ENCODE peak calls at places on chromosomes 16 and 17, in ten cellular contexts. P, B, Y, J, M, W, A, T, E and H are unnamed samples.

GRCh38 chr16:14205666-14206065 is 134.5 kb downstream of the MRTFB start:
- DNase-seq in P (no peak), B (no peak), Y (peak; percentile 6), J (no peak), M (no peak), W (no peak), A (no peak), T (no peak), E (no peak), H (no peak)

GRCh38 chr17:40541060-40541872 is 24.0 kb downstream of the CCR7 start:
- DNase-seq in P (no peak), B (no peak), Y (no peak), J (no peak), M (no peak), W (no peak), A (no peak), T (no peak), E (no peak), H (no peak)

GRCh38 chr17:60630352-60630751 is 30.4 kb downstream of the PPM1D start:
- DNase-seq in P (peak; percentile 25), B (peak; percentile 18), Y (peak; percentile 61), J (no peak), M (no peak), W (peak; percentile 63), A (no peak), T (no peak), E (no peak), H (no peak)

GRCh38 chr17:12853921-12854320 is 64.6 kb downstream of the ARHGAP44 start:
- DNase-seq in P (no peak), B (no peak), Y (no peak), J (no peak), M (no peak), W (no peak), A (no peak), T (no peak), E (no peak), H (no peak)

GRCh38 chr16:85844169-85844481 is 44.6 kb downstream of the COX4I1 start:
- DNase-seq in P (no peak), B (no peak), Y (no peak), J (no peak), M (no peak), W (no peak), A (no peak), T (no peak), E (no peak), H (no peak)

GRCh38 chr17:7466318-7466643 is 13.2 kb downstream of the ZBTB4 start:
- DNase-seq in P (no peak), B (no peak), Y (no peak), J (no peak), M (no peak), W (no peak), A (no peak), T (no peak), E (no peak), H (no peak)

GRCh38 chr16:23148513-23149266 is 562 bp downstream of the USP31 start:
- DNase-seq in P (peak; percentile 42), B (peak; percentile 84), Y (peak; percentile 47), J (peak; percentile 35), M (peak; percentile 76), W (peak; percentile 62), A (peak; percentile 24), T (peak; percentile 20), E (no peak), H (peak; percentile 46)

GRCh38 chr16:77344306-77344705 is 90.5 kb downstream of the ADAMTS18 start:
- DNase-seq in P (peak; percentile 43), B (no peak), Y (no peak), J (peak; percentile 65), M (no peak), W (no peak), A (no peak), T (no peak), E (no peak), H (no peak)

GRCh38 chr17:75927286-75927922 is 13.4 kb downstream of the FBF1 start:
- DNase-seq in P (peak; percentile 7), B (peak; percentile 33), Y (no peak), J (no peak), M (peak; percentile 54), W (peak; percentile 25), A (no peak), T (no peak), E (no peak), H (no peak)

GRCh38 chr17:78120971-78121800 is 7.4 kb downstream of the TMC6 start:
- DNase-seq in P (no peak), B (no peak), Y (no peak), J (no peak), M (no peak), W (no peak), A (no peak), T (no peak), E (no peak), H (no peak)

GRCh38 chr16:55701442-55702319 is 45.9 kb downstream of the SLC6A2 start:
- DNase-seq in P (peak; percentile 51), B (peak; percentile 73), Y (peak; percentile 59), J (peak; percentile 23), M (peak; percentile 76), W (peak; percentile 54), A (peak; percentile 41), T (peak; percentile 33), E (no peak), H (peak; percentile 62)

GRCh38 chr16:69844441-69844840 is 82.3 kb downstream of the WWP2 start:
- DNase-seq in P (no peak), B (no peak), Y (no peak), J (no peak), M (no peak), W (no peak), A (no peak), T (no peak), E (no peak), H (no peak)

GRCh38 chr17:82330322-82331239 is 3.0 kb downstream of the SECTM1 start:
- DNase-seq in P (peak; percentile 76), B (no peak), Y (peak; percentile 81), J (peak; percentile 41), M (no peak), W (peak; percentile 75), A (no peak), T (no peak), E (no peak), H (no peak)

GRCh38 chr16:14500791-14501190 is 129.3 kb downstream of the PARN start:
- DNase-seq in P (peak; percentile 62), B (no peak), Y (no peak), J (peak; percentile 40), M (no peak), W (no peak), A (no peak), T (no peak), E (no peak), H (no peak)

DNA sequence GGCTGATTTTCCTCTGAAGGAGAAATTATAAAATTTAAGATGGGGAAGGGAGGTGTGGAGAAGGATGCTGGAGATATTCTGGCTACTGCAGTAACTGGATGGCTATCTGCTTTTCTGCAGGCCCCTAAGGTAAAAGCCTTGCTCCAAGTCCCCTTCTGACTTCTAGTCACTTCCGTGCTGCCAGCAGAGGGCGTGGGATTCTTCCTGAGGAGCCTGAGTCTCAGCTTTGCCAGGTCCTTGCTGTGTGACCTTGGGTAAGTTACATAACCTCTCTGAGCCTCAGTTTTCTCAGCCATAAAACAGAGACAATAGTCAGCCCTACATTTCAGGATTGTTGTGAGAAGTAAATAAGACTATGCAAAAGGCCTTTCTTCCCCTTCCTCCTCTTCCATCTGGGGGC is 24.3 kb upstream of the TMEM220 start:
- DNase-seq in P (peak; percentile 15), B (peak; percentile 74), Y (peak; percentile 33), J (no peak), M (peak; percentile 74), W (peak; percentile 31), A (no peak), T (no peak), E (no peak), H (peak; percentile 37)
- TF ChIP-seq CTCF in P (peak; percentile 16), B (no peak), Y (peak; percentile 46), J (peak; percentile 33), M (no peak), W (peak; percentile 35), A (no peak), T (peak; percentile 68), E (peak; percentile 35), H (peak; percentile 17)

DNA sequence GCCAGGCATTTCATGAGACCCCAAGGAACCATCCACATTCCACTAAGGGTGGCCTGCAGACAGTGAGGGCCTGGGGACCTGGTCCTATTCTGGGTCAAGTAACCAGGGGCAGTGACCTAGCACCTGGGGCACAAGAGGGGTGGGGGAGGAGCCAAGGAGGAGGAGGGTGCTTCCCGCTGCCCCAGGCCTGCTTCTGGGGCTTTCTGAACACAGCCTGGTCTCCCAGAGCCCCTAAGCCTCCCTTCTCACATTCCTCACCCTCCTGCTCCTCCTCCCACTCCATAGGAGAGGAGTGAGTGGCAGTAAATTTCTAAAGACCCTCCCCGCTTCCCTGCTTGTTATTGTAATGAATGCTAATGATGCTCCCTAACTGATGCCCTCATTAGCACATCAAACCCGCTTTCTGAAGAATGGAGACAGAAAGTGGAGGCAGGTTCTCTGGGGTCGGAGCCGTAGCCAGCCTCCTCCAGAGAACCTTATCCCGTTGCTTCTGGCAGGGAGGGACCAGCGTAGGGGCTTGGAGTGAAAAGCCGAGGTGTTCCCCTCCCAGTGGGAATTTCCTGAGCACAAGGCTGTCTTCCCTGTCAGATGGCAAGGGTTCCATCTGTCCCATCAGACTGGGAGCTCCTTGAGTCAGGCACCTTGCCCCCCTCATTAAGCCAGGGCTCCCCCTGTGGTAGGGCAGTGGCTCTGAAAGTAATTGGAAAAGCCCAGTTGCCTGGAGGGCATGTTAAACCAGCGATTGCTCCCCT is 3.7 kb upstream of the SRCIN1 start:
- DNase-seq in P (no peak), B (no peak), Y (no peak), J (no peak), M (no peak), W (no peak), A (no peak), T (no peak), E (no peak), H (no peak)
- TF ChIP-seq CTCF in P (peak; percentile 5), B (no peak), Y (peak; percentile 6), J (no peak), M (no peak), W (peak; percentile 16), A (no peak), T (peak; percentile 21), E (no peak), H (no peak)

DNA sequence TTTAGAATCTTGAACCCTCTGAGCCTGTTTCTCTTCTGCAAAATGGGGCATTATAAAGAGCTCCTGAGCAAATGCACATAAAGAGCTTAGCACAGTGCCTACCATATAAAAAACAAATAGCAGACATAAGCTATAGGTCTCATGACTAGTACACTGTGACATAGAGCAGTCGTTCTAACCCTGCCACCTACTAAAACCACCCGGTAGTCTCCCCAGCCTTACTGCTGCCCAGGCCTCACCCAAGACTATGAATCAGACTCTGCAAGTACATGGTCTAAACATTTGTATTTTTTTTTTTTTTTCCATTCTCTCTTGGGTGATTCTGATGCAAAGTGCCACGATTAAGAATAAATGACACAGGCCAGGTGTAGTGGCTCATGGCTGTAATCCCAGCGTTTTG is 33.9 kb downstream of the STX8 start:
- DNase-seq in P (no peak), B (no peak), Y (no peak), J (no peak), M (no peak), W (no peak), A (no peak), T (no peak), E (no peak), H (no peak)
- TF ChIP-seq CTCF in P (no peak), B (no peak), Y (no peak), J (no peak), M (no peak), W (no peak), A (no peak), T (no peak), E (no peak), H (no peak)

DNA sequence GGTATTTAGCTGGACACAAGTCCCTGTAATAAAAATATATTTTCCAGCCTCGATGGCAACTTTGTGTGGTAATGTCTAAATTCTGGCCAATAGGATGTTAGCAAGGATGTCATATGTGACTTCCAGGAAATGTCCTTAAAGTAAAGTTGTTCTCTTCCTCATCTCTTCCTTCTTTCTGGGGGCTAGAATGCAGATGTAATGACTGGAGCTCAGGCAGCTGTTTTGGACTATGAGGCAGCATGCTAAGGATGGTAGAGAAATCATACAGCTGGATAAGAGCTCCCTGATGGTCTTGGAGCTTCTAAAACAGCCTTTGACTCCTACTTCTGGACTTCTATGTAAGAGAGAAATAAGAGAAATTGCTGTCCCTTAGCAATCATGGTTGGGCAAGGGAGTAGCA is 16.9 kb upstream of the MAPT start:
- DNase-seq in P (no peak), B (no peak), Y (no peak), J (no peak), M (no peak), W (no peak), A (no peak), T (no peak), E (no peak), H (no peak)
- TF ChIP-seq CTCF in P (no peak), B (no peak), Y (no peak), J (no peak), M (no peak), W (no peak), A (no peak), T (no peak), E (no peak), H (no peak)